ENCODE peak calls at places on chromosomes 13 and 19, in nine cellular contexts. E is H9; F is mammary epithelial cell; O is transverse colon; Q is heart right ventricle; I is naive thymus-derived CD4-positive, alpha-beta T cell; M is PC-3; R is uterus; T is HCT116. L is an unnamed sample. For H3K4me1 and H3K9me3, the result is how much of the 10 kb centered on the place peaks cover.

GRCh38 chr13:99028890-99029289 is 51.0 kb upstream of the DOCK9 start:
- DNase-seq in E (peak), F (no peak), O (no peak), Q (no peak), I (no peak), M (no peak), R (no peak), T (no peak), L (peak)

GRCh38 chr13:95355491-95355890 is 54.2 kb upstream of the ABCC4 start:
- DNase-seq in E (no peak), F (peak), O (no peak), Q (no peak), I (no peak), M (peak), R (no peak), T (no peak), L (no peak)

GRCh38 chr19:41327499-41328156 is 17.7 kb downstream of the CCDC97 start:
- DNase-seq in E (peak), F (peak), O (peak), Q (peak), I (peak), M (peak), R (peak), T (no peak), L (peak)

GRCh38 chr13:83197316-83197715 is 685.0 kb downstream of the SLITRK1 start:
- DNase-seq in E (no peak), F (no peak), O (no peak), Q (no peak), I (no peak), M (no peak), R (no peak), T (no peak), L (no peak)

GRCh38 chr19:7480222-7480974 is 8.4 kb downstream of the PEX11G start:
- DNase-seq in E (no peak), F (no peak), O (no peak), Q (no peak), I (no peak), M (no peak), R (no peak), T (no peak), L (no peak)

GRCh38 chr13:100872761-100873160 is 198.2 kb upstream of the TMTC4 start:
- DNase-seq in E (no peak), F (no peak), O (no peak), Q (no peak), I (no peak), M (no peak), R (no peak), T (no peak), L (no peak)

GRCh38 chr13:34290661-34291060 is 472.7 kb downstream of the RFC3 start:
- DNase-seq in E (no peak), F (no peak), O (no peak), Q (no peak), I (no peak), M (no peak), R (no peak), T (no peak), L (no peak)

GRCh38 chr13:40589285-40590109 is 76.9 kb downstream of the FOXO1 start:
- DNase-seq in E (no peak), F (peak), O (peak), Q (no peak), I (no peak), M (peak), R (no peak), T (no peak), L (no peak)

GRCh38 chr19:49875801-49876421 is 1.2 kb downstream of the AKT1S1 start:
- DNase-seq in E (peak), F (no peak), O (peak), Q (peak), I (no peak), M (peak), R (peak), T (no peak), L (peak)

GRCh38 chr13:71355010-71355409 is 512.0 kb downstream of the DACH1 start:
- DNase-seq in E (no peak), F (no peak), O (no peak), Q (no peak), I (no peak), M (no peak), R (no peak), T (no peak), L (no peak)

GRCh38 chr19:41860419-41861097 is 503 bp downstream of the RPS19 start:
- DNase-seq in E (no peak), F (no peak), O (no peak), Q (no peak), I (no peak), M (no peak), R (no peak), T (no peak), L (peak)

GRCh38 chr13:31755803-31756212 is 16.5 kb downstream of the RXFP2 start:
- DNase-seq in E (no peak), F (no peak), O (no peak), Q (no peak), I (no peak), M (no peak), R (no peak), T (no peak), L (no peak)

GRCh38 chr13:102197193-102197592 is 204.7 kb downstream of the FGF14 start:
- DNase-seq in E (peak), F (peak), O (no peak), Q (no peak), I (no peak), M (peak), R (no peak), T (no peak), L (no peak)

GRCh38 chr19:2529473-2529918 is 53.6 kb downstream of the GADD45B start:
- DNase-seq in E (no peak), F (peak), O (peak), Q (no peak), I (no peak), M (peak), R (no peak), T (peak), L (no peak)

GRCh38 chr19:35045667-35046300 is 4.3 kb downstream of the HPN start:
- DNase-seq in E (peak), F (peak), O (no peak), Q (no peak), I (no peak), M (peak), R (no peak), T (no peak), L (no peak)

GRCh38 chr19:49806613-49806946 is 6.5 kb downstream of the FUZ start:
- DNase-seq in E (no peak), F (no peak), O (no peak), Q (no peak), I (no peak), M (no peak), R (no peak), T (no peak), L (no peak)

GRCh38 chr19:38682195-38682867 is 34.9 kb downstream of the ACTN4 start:
- DNase-seq in E (no peak), F (no peak), O (no peak), Q (no peak), I (no peak), M (no peak), R (no peak), T (no peak), L (no peak)
- H3K4me1 ChIP-seq in E (under half), F (half or more), O (half or more), Q (half or more), I (under half), M (half or more), R (under half), T (half or more), L (under half)

GRCh38 chr19:18120127-18120526 is 22.5 kb downstream of the MAST3 start:
- DNase-seq in E (no peak), F (no peak), O (no peak), Q (no peak), I (no peak), M (no peak), R (no peak), T (no peak), L (no peak)

GRCh38 chr19:18117364-18117691 is 19.8 kb downstream of the MAST3 start:
- DNase-seq in E (no peak), F (no peak), O (no peak), Q (no peak), I (no peak), M (no peak), R (no peak), T (no peak), L (no peak)

GRCh38 chr19:18119243-18120105 is 21.9 kb downstream of the MAST3 start:
- DNase-seq in E (no peak), F (peak), O (peak), Q (no peak), I (peak), M (no peak), R (no peak), T (no peak), L (peak)

GRCh38 chr19:18117692-18118378 is 20.3 kb downstream of the MAST3 start:
- DNase-seq in E (peak), F (peak), O (peak), Q (peak), I (peak), M (peak), R (peak), T (peak), L (peak)

GRCh38 chr19:18118420-18119242 is 21.1 kb downstream of the MAST3 start:
- DNase-seq in E (no peak), F (no peak), O (no peak), Q (no peak), I (no peak), M (no peak), R (no peak), T (no peak), L (no peak)
- H3K27ac ChIP-seq in E (no peak), F (no peak), O (peak), Q (peak), I (peak), M (no peak), R (peak), T (peak), L (peak)

GRCh38 chr19:58009301-58009665 is 6.7 kb upstream of the ZNF606 start:
- DNase-seq in E (no peak), F (no peak), O (no peak), Q (no peak), I (no peak), M (no peak), R (no peak), T (no peak), L (no peak)
- H3K9me3 ChIP-seq in E (under half), F (half or more), O (under half), Q (under half), I (half or more), M (under half), R (under half), T (under half), L (under half)

GRCh38 chr19:16449330-16449961 is 22.3 kb downstream of the EPS15L1 start:
- DNase-seq in E (no peak), F (no peak), O (no peak), Q (no peak), I (no peak), M (peak), R (no peak), T (no peak), L (peak)
- H3K4me1 ChIP-seq in E (under half), F (under half), O (under half), Q (under half), I (under half), M (under half), R (under half), T (under half), L (under half)

GRCh38 chr13:85525411-85525810 is 273.8 kb downstream of the SLITRK6 start:
- DNase-seq in E (no peak), F (no peak), O (no peak), Q (no peak), I (no peak), M (no peak), R (no peak), T (no peak), L (no peak)
- H3K27ac ChIP-seq in E (no peak), F (no peak), O (no peak), Q (no peak), I (no peak), M (no peak), R (no peak), T (no peak), L (no peak)

GRCh38 chr19:36652958-36653357 is 13.7 kb downstream of the ZNF461 start:
- DNase-seq in E (no peak), F (no peak), O (no peak), Q (no peak), I (no peak), M (no peak), R (no peak), T (no peak), L (no peak)
- H3K9me3 ChIP-seq in E (under half), F (under half), O (half or more), Q (half or more), I (half or more), M (under half), R (under half), T (under half), L (under half)

GRCh38 chr19:11046608-11047354 is 42.5 kb upstream of the LDLR start:
- DNase-seq in E (no peak), F (no peak), O (no peak), Q (no peak), I (no peak), M (no peak), R (no peak), T (no peak), L (no peak)

GRCh38 chr19:11041966-11042627 is 47.2 kb upstream of the LDLR start:
- DNase-seq in E (no peak), F (no peak), O (no peak), Q (no peak), I (no peak), M (peak), R (no peak), T (no peak), L (no peak)

GRCh38 chr19:11044436-11044835 is 44.8 kb upstream of the LDLR start:
- DNase-seq in E (no peak), F (no peak), O (no peak), Q (no peak), I (no peak), M (no peak), R (peak), T (no peak), L (no peak)

GRCh38 chr19:11047856-11048255 is 41.4 kb upstream of the LDLR start:
- DNase-seq in E (no peak), F (no peak), O (no peak), Q (no peak), I (no peak), M (no peak), R (no peak), T (no peak), L (no peak)

DNA sequence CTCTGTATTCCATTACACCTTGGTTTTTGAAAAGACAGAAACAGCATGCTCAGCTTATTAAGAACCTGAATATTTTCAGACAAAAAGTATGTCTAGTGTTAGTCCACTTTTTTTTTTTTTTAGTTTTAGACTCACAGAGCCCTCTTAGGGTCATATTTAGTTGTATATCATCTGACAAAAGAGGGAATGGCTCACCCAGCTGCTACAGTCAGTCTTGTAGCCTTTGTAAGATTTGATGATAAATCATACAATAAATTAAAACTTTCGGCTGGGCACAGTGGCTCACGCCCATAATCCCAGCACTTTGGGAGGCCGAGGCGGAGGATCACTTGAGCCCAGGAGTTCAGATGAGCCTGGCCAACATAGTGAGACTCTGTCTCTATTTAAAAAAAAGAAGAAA is 43.7 kb upstream of the LDLR start:
- DNase-seq in E (no peak), F (no peak), O (no peak), Q (no peak), I (no peak), M (no peak), R (no peak), T (no peak), L (no peak)
- H3K4me1 ChIP-seq in E (under half), F (under half), O (under half), Q (under half), I (under half), M (under half), R (under half), T (under half), L (under half)

DNA sequence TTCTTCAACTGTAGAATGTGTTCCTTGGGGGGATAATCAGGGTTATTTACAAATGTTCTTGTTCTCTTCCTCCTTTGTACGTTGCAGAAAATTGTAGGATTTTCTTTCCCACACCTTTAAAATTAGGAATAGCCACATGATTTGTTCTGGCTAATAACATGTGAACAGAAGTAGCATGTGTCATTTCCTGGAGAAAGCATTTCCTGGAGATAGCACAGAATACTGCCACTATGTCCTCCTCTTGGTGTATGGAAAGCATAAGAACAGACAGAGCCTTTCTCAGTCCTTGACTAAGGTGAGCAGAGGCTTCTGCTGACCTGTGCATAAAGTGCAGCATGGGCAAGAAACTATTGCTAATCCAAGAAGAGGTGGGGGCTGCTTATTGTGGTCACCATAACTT is 101.8 kb downstream of the FAM216B start:
- DNase-seq in E (no peak), F (no peak), O (no peak), Q (no peak), I (no peak), M (no peak), R (no peak), T (no peak), L (no peak)
- H3K27ac ChIP-seq in E (no peak), F (no peak), O (no peak), Q (no peak), I (no peak), M (no peak), R (no peak), T (no peak), L (no peak)

DNA sequence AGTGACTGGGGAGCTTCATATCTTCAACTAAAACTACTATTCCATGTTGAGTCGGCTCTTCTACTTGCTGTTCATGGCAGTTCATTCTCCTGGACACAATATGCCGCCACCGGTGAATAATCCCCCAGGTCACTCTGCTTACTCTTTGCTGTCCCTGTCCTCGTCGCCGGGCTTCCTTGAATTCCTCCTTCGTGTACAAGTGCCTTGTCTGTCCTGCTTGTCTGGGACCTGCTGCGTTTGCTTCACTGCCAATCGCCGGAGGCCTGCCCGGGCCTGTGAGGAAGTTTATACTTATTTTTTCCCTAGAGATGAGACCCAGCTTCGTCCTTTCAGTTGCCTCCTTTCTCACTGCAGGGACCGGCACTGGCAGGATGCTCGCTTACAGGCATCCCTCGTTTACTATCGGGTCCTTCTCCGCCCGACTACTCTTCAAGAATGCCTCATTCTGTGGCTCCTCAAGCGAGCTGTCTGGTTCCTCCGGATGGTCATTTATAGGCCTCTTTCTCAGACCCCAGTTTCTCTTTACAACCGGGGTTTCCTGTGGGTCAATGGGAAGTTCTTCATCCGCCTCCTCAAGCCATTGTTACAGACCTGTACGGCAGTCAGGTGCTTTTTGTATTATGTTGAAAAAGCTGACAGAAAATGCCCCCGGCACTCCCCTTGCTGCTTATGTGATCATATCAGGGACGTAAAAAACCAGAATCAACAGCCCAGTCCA is 5.5 kb upstream of the ERVV-1 start:
- DNase-seq in E (no peak), F (no peak), O (no peak), Q (no peak), I (no peak), M (no peak), R (no peak), T (no peak), L (no peak)
- H3K9me3 ChIP-seq in E (under half), F (under half), O (under half), Q (under half), I (under half), M (under half), R (under half), T (under half), L (under half)

GRCh38 chr13:90797335-90797734 is 550.2 kb upstream of the MIR17HG start:
- DNase-seq in E (no peak), F (no peak), O (no peak), Q (no peak), I (no peak), M (peak), R (no peak), T (no peak), L (no peak)
- H3K4me1 ChIP-seq in E (under half), F (under half), O (under half), Q (under half), I (under half), M (under half), R (under half), T (under half), L (under half)

L was measured in CD8-positive, alpha-beta T cell.